ENCODE peak calls at places on chromosomes 7 and 10, in seven cellular contexts. N is AML-193; F is activated gamma-delta T cell; J is non-pigmented ciliary epithelial cell; K is right cardiac atrium; Q is amniotic stem cell; U is activated CD4-positive, CD25-positive, alpha-beta regulatory T cell treated with anti-CD3 and anti-CD28 coated beads, Interleukin-2, amount 50 U/mL, for 72 hours. A is an unnamed sample.

GRCh38 chr7:80392229-80393169 is 119.4 kb downstream of the GNAT3 start:
- DNase-seq in K (no peak), Q (peak; percentile 21), J (no peak), F (no peak), U (no peak), N (peak; percentile 9), A (no peak)

GRCh38 chr7:107446531-107446930 is 23.3 kb upstream of the GPR22 start:
- DNase-seq in U (no peak), N (no peak), F (no peak), K (no peak), Q (no peak), J (peak; percentile 13), A (no peak)

GRCh38 chr10:84665883-84666463 is 337.6 kb downstream of the CCSER2 start:
- DNase-seq in F (no peak), U (no peak), J (no peak), K (no peak), Q (no peak), N (peak; percentile 5), A (no peak)

GRCh38 chr7:12637819-12638592 is 49.4 kb upstream of the ARL4A start:
- DNase-seq in Q (no peak), N (peak; percentile 17), U (no peak), K (no peak), J (no peak), F (no peak), A (no peak)

GRCh38 chr7:105734233-105734632 is 142.2 kb downstream of the ATXN7L1 start:
- DNase-seq in K (no peak), F (no peak), N (no peak), U (no peak), J (no peak), Q (no peak), A (no peak)

GRCh38 chr10:98391578-98391991 is 23.4 kb downstream of the PYROXD2 start:
- DNase-seq in K (peak; percentile 88), J (no peak), Q (no peak), U (no peak), F (no peak), N (peak; percentile 53), A (no peak)

GRCh38 chr7:70700055-70700934 is 431.6 kb upstream of the GALNT17 start:
- DNase-seq in N (no peak), Q (no peak), F (no peak), J (no peak), K (no peak), U (no peak), A (no peak)

GRCh38 chr10:22821501-22821900 is 106.4 kb upstream of the ARMC3 start:
- DNase-seq in Q (no peak), F (no peak), J (peak; percentile 65), N (no peak), K (no peak), U (no peak), A (no peak)

A was measured in epithelial cell of proximal tubule.